ENCODE peak calls at places on chromosome 21, in eight cellular contexts. Q is progenitor cell of endocrine pancreas; C is NCI-H2029; T is stimulated activated naive CD4-positive, alpha-beta T cell; H is stimulated activated CD4-positive, alpha-beta T cell treated with anti-CD3 and anti-CD28 coated beads, TNF-alpha, amount 100 ng/mL, for 24 hours; Y is activated T-cell treated with anti-CD3 and anti-CD28 coated beads, Interleukin-2, amount 50 U/mL, for 1 hour; G is hepatic stellate cell; E is stromal cell of bone marrow. R is an unnamed sample.

GRCh38 chr21:44944596-44944995 is 4.8 kb downstream of the SLX9 start:
- DNase-seq in Q (no peak), T (no peak), G (no peak), Y (no peak), E (no peak), H (no peak), C (no peak), R (no peak)

GRCh38 chr21:45836268-45836655 is 145.3 kb upstream of the COL6A1 start:
- DNase-seq in Y (no peak), H (no peak), T (no peak), C (no peak), G (no peak), E (no peak), Q (no peak), R (no peak)

GRCh38 chr21:45153358-45154318 is 79.3 kb downstream of the ADARB1 start:
- DNase-seq in Q (no peak), C (no peak), T (no peak), H (no peak), E (no peak), G (peak), Y (no peak), R (no peak)

GRCh38 chr21:34693192-34693810 is 24.5 kb downstream of the CLIC6 start:
- DNase-seq in Y (no peak), C (peak), E (peak), T (no peak), Q (no peak), G (peak), H (no peak), R (peak)

GRCh38 chr21:38696617-38697016 is 109.1 kb upstream of the ETS2 start:
- DNase-seq in G (no peak), H (no peak), E (no peak), T (no peak), Q (no peak), Y (no peak), C (no peak), R (no peak)

GRCh38 chr21:42230636-42231035 is 11.7 kb downstream of the ABCG1 start:
- DNase-seq in T (no peak), C (no peak), E (no peak), Q (no peak), Y (no peak), H (no peak), G (no peak), R (no peak)

GRCh38 chr21:41875086-41875485 is 4.1 kb downstream of the PRDM15 start:
- DNase-seq in Q (no peak), T (no peak), G (no peak), H (no peak), C (no peak), E (no peak), Y (no peak), R (no peak)

GRCh38 chr21:35940074-35940927 is 120.0 kb downstream of the SETD4 start:
- DNase-seq in H (no peak), Q (no peak), G (peak), T (no peak), E (peak), C (peak), Y (no peak), R (peak)

GRCh38 chr21:32141009-32141357 is 137.9 kb downstream of the MIS18A start:
- DNase-seq in C (no peak), E (no peak), G (no peak), T (no peak), Y (no peak), Q (no peak), H (no peak), R (no peak)

GRCh38 chr21:35034203-35034926 is 14.7 kb downstream of the RUNX1 start:
- DNase-seq in E (no peak), T (no peak), Q (no peak), H (no peak), Y (no peak), G (no peak), C (no peak), R (no peak)

GRCh38 chr21:31248598-31248997 is 95.5 kb downstream of the TIAM1 start:
- DNase-seq in H (no peak), E (no peak), G (no peak), Q (no peak), Y (no peak), C (no peak), T (no peak), R (peak)

GRCh38 chr21:27570306-27570868 is 603.5 kb upstream of the ADAMTS5 start:
- DNase-seq in C (no peak), Q (no peak), Y (no peak), T (no peak), H (no peak), G (peak), E (peak), R (peak)

GRCh38 chr21:36097427-36098230 is 27.8 kb downstream of the CBR1 start:
- DNase-seq in E (no peak), H (no peak), Q (no peak), G (peak), Y (no peak), T (no peak), C (no peak), R (peak)

GRCh38 chr21:38561205-38561604 is 62.9 kb upstream of the ERG start:
- DNase-seq in H (no peak), Y (no peak), G (no peak), T (no peak), Q (no peak), E (no peak), C (no peak), R (no peak)

GRCh38 chr21:25872271-25872670 is 137.5 kb downstream of the GABPA start:
- DNase-seq in C (no peak), T (no peak), E (no peak), Y (no peak), Q (no peak), H (no peak), G (no peak), R (no peak)

GRCh38 chr21:41659791-41660560 is 106.9 kb downstream of the RIPK4 start:
- DNase-seq in Y (no peak), C (no peak), H (no peak), T (no peak), E (peak), G (no peak), Q (no peak), R (no peak)

GRCh38 chr21:34865922-34866271 is 183.2 kb downstream of the RUNX1 start:
- DNase-seq in C (no peak), Y (no peak), G (no peak), H (peak), Q (no peak), E (no peak), T (no peak), R (no peak)

GRCh38 chr21:29287383-29287782 is 11.3 kb upstream of the BACH1 start:
- DNase-seq in H (no peak), T (no peak), Y (no peak), G (no peak), Q (no peak), C (no peak), E (no peak), R (peak)

GRCh38 chr21:36059823-36060158 is 535 bp downstream of the SETD4 start:
- DNase-seq in T (no peak), G (peak), C (no peak), H (peak), Y (no peak), Q (peak), E (no peak), R (no peak)

GRCh38 chr21:45030637-45031218 is 43.7 kb upstream of the ADARB1 start:
- DNase-seq in Y (no peak), Q (no peak), G (no peak), H (no peak), T (no peak), E (no peak), C (no peak), R (no peak)

GRCh38 chr21:36077758-36078157 is 7.9 kb downstream of the CBR1 start:
- DNase-seq in H (no peak), Y (no peak), T (no peak), C (no peak), Q (no peak), E (no peak), G (no peak), R (no peak)

GRCh38 chr21:41726970-41727783 is 39.7 kb downstream of the RIPK4 start:
- DNase-seq in G (peak), Y (no peak), Q (no peak), H (no peak), T (no peak), E (peak), C (no peak), R (peak)

GRCh38 chr21:14259669-14260458 is 43.9 kb downstream of the RBM11 start:
- DNase-seq in Q (no peak), E (peak), C (peak), G (peak), Y (no peak), H (no peak), T (no peak), R (peak)

R was measured in HT1080.